ENCODE peak calls at places on chromosome 16, in nine cellular contexts. V, N, F, P, A, T, W, O and D are unnamed samples.

GRCh38 chr16:19131809-19132777 is 18.3 kb downstream of the ITPRIPL2 start:
- DNase-seq in V (no peak), N (no peak), F (no peak), P (no peak), A (no peak), T (peak), W (no peak), O (no peak), D (no peak)

GRCh38 chr16:80147021-80147680 is 393.6 kb upstream of the DYNLRB2 start:
- DNase-seq in V (no peak), N (no peak), F (no peak), P (no peak), A (no peak), T (no peak), W (no peak), O (no peak), D (no peak)

GRCh38 chr16:88003316-88003715 is 52.1 kb downstream of the BANP start:
- DNase-seq in V (no peak), N (no peak), F (no peak), P (no peak), A (no peak), T (no peak), W (no peak), O (no peak), D (no peak)

GRCh38 chr16:73432794-73433455 is 385.0 kb upstream of the ZFHX3 start:
- DNase-seq in V (no peak), N (no peak), F (no peak), P (no peak), A (no peak), T (no peak), W (no peak), O (no peak), D (no peak)

GRCh38 chr16:78980825-78981224 is 619.7 kb downstream of the MAF start:
- DNase-seq in V (no peak), N (no peak), F (no peak), P (no peak), A (no peak), T (no peak), W (no peak), O (no peak), D (no peak)

GRCh38 chr16:84941916-84942315 is 69.4 kb downstream of the ZDHHC7 start:
- DNase-seq in V (no peak), N (no peak), F (peak), P (no peak), A (no peak), T (no peak), W (no peak), O (no peak), D (no peak)

GRCh38 chr16:1102921-1103648 is 7.0 kb upstream of the C1QTNF8 start:
- DNase-seq in V (peak), N (no peak), F (peak), P (no peak), A (peak), T (peak), W (no peak), O (peak), D (peak)

GRCh38 chr16:49726155-49726554 is 129.8 kb downstream of the ZNF423 start:
- DNase-seq in V (no peak), N (no peak), F (no peak), P (no peak), A (no peak), T (no peak), W (no peak), O (no peak), D (no peak)

GRCh38 chr16:57741660-57742191 is 6.2 kb downstream of the KATNB1 start:
- DNase-seq in V (no peak), N (no peak), F (no peak), P (no peak), A (no peak), T (no peak), W (peak), O (peak), D (no peak)

GRCh38 chr16:30934827-30935557 is 11.6 kb downstream of the FBXL19 start:
- DNase-seq in V (peak), N (no peak), F (no peak), P (no peak), A (peak), T (peak), W (no peak), O (no peak), D (peak)
- TF ChIP-seq CTCF in V (peak), N (peak), F (no peak), P (peak), A (no peak), T (peak), W (peak), O (peak), D (peak)

GRCh38 chr16:53220585-53220984 is 165.8 kb downstream of the CHD9 start:
- DNase-seq in V (peak), N (no peak), F (no peak), P (no peak), A (no peak), T (no peak), W (no peak), O (no peak), D (no peak)
- TF ChIP-seq CTCF in V (peak), N (no peak), F (no peak), P (peak), A (no peak), T (no peak), W (peak), O (peak), D (no peak)

GRCh38 chr16:24995469-24995868 is 19.7 kb downstream of the ARHGAP17 start:
- DNase-seq in V (no peak), N (no peak), F (no peak), P (no peak), A (no peak), T (no peak), W (no peak), O (no peak), D (no peak)
- TF ChIP-seq CTCF in V (no peak), N (no peak), F (no peak), P (no peak), A (no peak), T (no peak), W (no peak), O (no peak), D (no peak)

GRCh38 chr16:13937411-13937810 is 17.5 kb downstream of the ERCC4 start:
- DNase-seq in V (no peak), N (no peak), F (no peak), P (no peak), A (no peak), T (no peak), W (no peak), O (no peak), D (no peak)

GRCh38 chr16:13931845-13932244 is 11.9 kb downstream of the ERCC4 start:
- DNase-seq in V (no peak), N (no peak), F (no peak), P (no peak), A (no peak), T (no peak), W (no peak), O (no peak), D (no peak)

GRCh38 chr16:13938480-13938879 is 18.5 kb downstream of the ERCC4 start:
- DNase-seq in V (no peak), N (no peak), F (no peak), P (no peak), A (no peak), T (no peak), W (no peak), O (no peak), D (no peak)

GRCh38 chr16:13936596-13937081 is 16.7 kb downstream of the ERCC4 start:
- DNase-seq in V (no peak), N (no peak), F (no peak), P (no peak), A (no peak), T (no peak), W (no peak), O (no peak), D (no peak)

DNA sequence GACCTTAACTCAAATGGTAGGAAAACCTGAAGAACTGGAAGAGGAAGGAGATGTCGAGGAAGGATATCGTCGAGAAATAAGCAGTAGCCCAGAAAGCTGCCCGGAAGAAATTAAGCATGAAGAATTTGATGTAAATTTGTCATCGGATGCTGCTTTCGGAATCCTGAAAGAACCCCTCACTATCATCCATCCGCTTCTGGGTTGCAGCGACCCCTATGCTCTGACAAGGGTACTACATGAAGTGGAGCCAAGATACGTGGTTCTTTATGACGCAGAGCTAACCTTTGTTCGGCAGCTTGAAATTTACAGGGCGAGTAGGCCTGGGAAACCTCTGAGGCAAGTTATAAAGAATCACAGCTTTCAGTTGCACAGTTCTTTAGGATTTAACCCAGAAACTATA is 15.5 kb downstream of the ERCC4 start:
- DNase-seq in V (peak), N (no peak), F (no peak), P (no peak), A (no peak), T (peak), W (no peak), O (no peak), D (peak)
- TF ChIP-seq CTCF in V (peak), N (no peak), F (no peak), P (peak), A (peak), T (peak), W (no peak), O (peak), D (peak)